ENCODE peak calls at places on chromosomes 2 and 18, in five cellular contexts. One of them, this sample, is unnamed.

GRCh38 chr2:236663671-236664101 is 94.1 kb downstream of the ACKR3 start:
- DNase-seq in HCT116: no peak
- DNase-seq in tibial nerve: peak; percentile 65
- DNase-seq in A549: no peak
- DNase-seq in esophagus muscularis mucosa: peak; percentile 90
- DNase-seq in this sample: peak; percentile 31

GRCh38 chr2:168583710-168584521 is 127.8 kb downstream of the CERS6 start:
- DNase-seq in HCT116: no peak
- DNase-seq in tibial nerve: peak; percentile 25
- DNase-seq in A549: no peak
- DNase-seq in esophagus muscularis mucosa: no peak
- DNase-seq in this sample: peak; percentile 16

GRCh38 chr2:207395535-207396251 is 134.1 kb upstream of the CREB1 start:
- DNase-seq in HCT116: peak; percentile 27
- DNase-seq in tibial nerve: no peak
- DNase-seq in A549: no peak
- DNase-seq in esophagus muscularis mucosa: no peak
- DNase-seq in this sample: no peak

GRCh38 chr18:3819933-3820332 is 370.0 kb downstream of the TGIF1 start:
- DNase-seq in HCT116: no peak
- DNase-seq in tibial nerve: no peak
- DNase-seq in A549: no peak
- DNase-seq in esophagus muscularis mucosa: no peak
- DNase-seq in this sample: no peak

GRCh38 chr2:215698566-215698965 is 262.7 kb upstream of the FN1 start:
- DNase-seq in HCT116: no peak
- DNase-seq in tibial nerve: no peak
- DNase-seq in A549: no peak
- DNase-seq in esophagus muscularis mucosa: no peak
- DNase-seq in this sample: no peak

GRCh38 chr2:216492951-216493685 is 5.5 kb upstream of the RPL37A start:
- DNase-seq in HCT116: no peak
- DNase-seq in tibial nerve: no peak
- DNase-seq in A549: no peak
- DNase-seq in esophagus muscularis mucosa: no peak
- DNase-seq in this sample: no peak

GRCh38 chr2:109128466-109129355 is at the start of gene SH3RF3:
- DNase-seq in HCT116: no peak
- DNase-seq in tibial nerve: peak; percentile 19
- DNase-seq in A549: peak; percentile 24
- DNase-seq in esophagus muscularis mucosa: no peak
- DNase-seq in this sample: peak; percentile 23

GRCh38 chr2:19747310-19748072 is 154.3 kb downstream of the TTC32 start:
- DNase-seq in HCT116: no peak
- DNase-seq in tibial nerve: no peak
- DNase-seq in A549: no peak
- DNase-seq in esophagus muscularis mucosa: no peak
- DNase-seq in this sample: no peak

GRCh38 chr2:210476194-210477128 is at the start of gene LANCL1:
- DNase-seq in HCT116: peak; percentile 80
- DNase-seq in tibial nerve: peak; percentile 90
- DNase-seq in A549: peak; percentile 91
- DNase-seq in esophagus muscularis mucosa: peak; percentile 97
- DNase-seq in this sample: peak; percentile 88

GRCh38 chr2:85886585-85886984 is 2.2 kb downstream of the ST3GAL5 start:
- DNase-seq in HCT116: no peak
- DNase-seq in tibial nerve: peak; percentile 48
- DNase-seq in A549: no peak
- DNase-seq in esophagus muscularis mucosa: no peak
- DNase-seq in this sample: peak; percentile 38

GRCh38 chr2:48365476-48365875 is 164.5 kb upstream of the STON1 start:
- DNase-seq in HCT116: no peak
- DNase-seq in tibial nerve: no peak
- DNase-seq in A549: no peak
- DNase-seq in esophagus muscularis mucosa: no peak
- DNase-seq in this sample: no peak

GRCh38 chr2:143514413-143514812 is 385.2 kb downstream of the ARHGAP15 start:
- DNase-seq in HCT116: no peak
- DNase-seq in tibial nerve: no peak
- DNase-seq in A549: no peak
- DNase-seq in esophagus muscularis mucosa: no peak
- DNase-seq in this sample: no peak

GRCh38 chr2:64677530-64677929 is 23.8 kb upstream of the SERTAD2 start:
- DNase-seq in HCT116: no peak
- DNase-seq in tibial nerve: no peak
- DNase-seq in A549: no peak
- DNase-seq in esophagus muscularis mucosa: no peak
- DNase-seq in this sample: no peak

GRCh38 chr2:64675860-64676259 is 22.1 kb upstream of the SERTAD2 start:
- DNase-seq in HCT116: no peak
- DNase-seq in tibial nerve: no peak
- DNase-seq in A549: peak; percentile 29
- DNase-seq in esophagus muscularis mucosa: no peak
- DNase-seq in this sample: peak; percentile 21

GRCh38 chr2:64681479-64681967 is 27.8 kb upstream of the SERTAD2 start:
- DNase-seq in HCT116: no peak
- DNase-seq in tibial nerve: no peak
- DNase-seq in A549: no peak
- DNase-seq in esophagus muscularis mucosa: no peak
- DNase-seq in this sample: no peak

GRCh38 chr2:64678771-64679615 is 25.3 kb upstream of the SERTAD2 start:
- DNase-seq in HCT116: no peak
- DNase-seq in tibial nerve: no peak
- DNase-seq in A549: no peak
- DNase-seq in esophagus muscularis mucosa: no peak
- DNase-seq in this sample: no peak

DNA sequence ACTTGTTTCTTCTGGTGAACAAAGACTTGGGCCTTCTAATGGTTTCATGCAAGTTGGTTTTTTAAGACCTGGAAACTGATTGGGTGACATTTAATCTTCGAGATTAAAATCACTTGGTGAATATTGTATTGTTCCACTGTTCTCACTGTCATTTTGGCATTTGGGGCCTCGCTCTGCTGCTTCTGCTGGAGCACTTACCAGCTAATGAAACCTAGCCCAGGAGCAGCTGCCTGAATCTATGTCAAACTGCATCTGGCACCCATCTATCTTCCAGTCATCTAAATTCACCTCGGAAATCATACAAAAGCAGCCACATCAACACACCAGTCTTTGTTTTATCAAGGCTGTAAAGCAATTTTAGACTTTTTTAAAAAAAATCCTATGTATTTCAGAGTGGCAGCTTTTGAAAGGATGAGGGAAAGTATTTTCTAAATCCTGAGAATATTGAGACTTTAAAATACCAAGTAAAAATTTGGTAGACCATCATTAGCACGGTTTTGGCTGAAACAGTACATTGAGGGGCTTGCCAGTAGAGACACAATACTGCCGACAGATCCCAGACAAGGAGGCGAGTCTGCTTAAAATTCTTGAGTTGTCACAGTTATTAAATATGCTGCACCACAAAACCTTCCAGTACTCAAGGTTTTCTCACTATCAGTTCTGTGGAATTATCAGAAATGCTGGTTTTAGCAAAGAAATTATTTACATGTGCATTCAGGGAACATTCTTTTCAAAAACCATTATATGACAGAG is 26.1 kb upstream of the SERTAD2 start:
- DNase-seq in HCT116: no peak
- DNase-seq in tibial nerve: no peak
- DNase-seq in A549: no peak
- DNase-seq in esophagus muscularis mucosa: no peak
- DNase-seq in this sample: no peak
- H3K4me3 ChIP-seq in HCT116: no peak overlapping the region
- H3K4me3 ChIP-seq in tibial nerve: no peak overlapping the region
- H3K4me3 ChIP-seq in A549: no peak overlapping the region
- H3K4me3 ChIP-seq in esophagus muscularis mucosa: no peak overlapping the region
- H3K4me3 ChIP-seq in this sample: no peak overlapping the region

DNA sequence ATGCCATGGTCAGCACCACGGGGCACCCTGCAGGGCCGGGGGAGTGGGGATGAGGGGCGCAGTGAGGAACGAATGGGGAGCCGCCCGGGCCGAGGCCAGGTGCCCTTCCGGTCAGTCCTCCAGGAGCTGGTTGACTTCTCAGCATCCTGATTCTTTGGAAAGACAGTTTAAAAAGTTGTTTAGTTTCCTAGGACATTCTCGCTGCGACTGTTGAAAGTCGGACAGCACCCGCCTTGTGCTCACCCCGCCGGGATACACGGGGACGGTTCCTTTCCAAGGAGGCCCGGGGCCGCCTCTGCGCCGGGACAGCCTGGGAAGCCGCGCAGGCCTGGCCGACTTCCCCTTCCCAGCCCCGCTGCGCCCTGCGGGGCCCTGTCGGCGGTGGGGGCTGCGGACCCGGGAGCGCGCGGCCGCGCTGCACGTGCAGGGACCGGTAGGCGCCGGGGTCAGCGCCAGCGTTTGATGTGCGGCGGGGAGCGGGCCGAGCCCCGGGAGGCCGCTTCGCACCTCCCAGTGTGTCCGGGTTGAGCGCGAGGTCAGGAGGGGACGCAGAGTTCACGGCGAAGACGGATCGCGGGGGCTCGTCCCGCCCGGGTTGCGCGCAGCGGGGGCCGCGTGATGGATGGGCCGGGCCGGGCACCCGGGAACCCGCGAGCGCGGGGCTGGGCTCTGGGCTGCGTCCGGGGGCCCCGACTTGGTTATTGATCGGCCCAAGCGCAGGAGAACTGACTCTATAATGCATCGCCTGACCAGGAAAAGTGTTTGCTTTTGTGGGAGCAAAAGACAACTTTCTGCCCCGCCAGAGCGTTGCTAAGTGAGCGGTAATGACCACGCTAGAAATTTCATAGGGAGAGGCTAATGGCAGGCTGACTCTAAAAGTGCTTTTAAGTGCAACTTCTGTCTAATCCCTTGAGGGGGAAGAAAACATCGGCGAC is 28.0 kb upstream of the SMIM21 start:
- DNase-seq in HCT116: no peak
- DNase-seq in tibial nerve: no peak
- DNase-seq in A549: no peak
- DNase-seq in esophagus muscularis mucosa: no peak
- DNase-seq in this sample: no peak
- H3K4me3 ChIP-seq in HCT116: no peak overlapping the region
- H3K4me3 ChIP-seq in tibial nerve: peak overlapping the region; percentile 38
- H3K4me3 ChIP-seq in A549: no peak overlapping the region
- H3K4me3 ChIP-seq in esophagus muscularis mucosa: peak overlapping the region; percentile 69
- H3K4me3 ChIP-seq in this sample: peak overlapping the region; percentile 48

GRCh38 chr18:70417847-70418246 is 129.0 kb downstream of the SOCS6 start:
- DNase-seq in HCT116: no peak
- DNase-seq in tibial nerve: no peak
- DNase-seq in A549: no peak
- DNase-seq in esophagus muscularis mucosa: no peak
- DNase-seq in this sample: no peak

GRCh38 chr18:70420151-70420898 is 131.5 kb downstream of the SOCS6 start:
- DNase-seq in HCT116: no peak
- DNase-seq in tibial nerve: no peak
- DNase-seq in A549: no peak
- DNase-seq in esophagus muscularis mucosa: no peak
- DNase-seq in this sample: no peak

GRCh38 chr18:70418551-70419311 is 129.9 kb downstream of the SOCS6 start:
- DNase-seq in HCT116: no peak
- DNase-seq in tibial nerve: no peak
- DNase-seq in A549: no peak
- DNase-seq in esophagus muscularis mucosa: no peak
- DNase-seq in this sample: no peak

GRCh38 chr18:70421471-70421870 is 132.6 kb downstream of the SOCS6 start:
- DNase-seq in HCT116: peak; percentile 28
- DNase-seq in tibial nerve: no peak
- DNase-seq in A549: no peak
- DNase-seq in esophagus muscularis mucosa: no peak
- DNase-seq in this sample: no peak

DNA sequence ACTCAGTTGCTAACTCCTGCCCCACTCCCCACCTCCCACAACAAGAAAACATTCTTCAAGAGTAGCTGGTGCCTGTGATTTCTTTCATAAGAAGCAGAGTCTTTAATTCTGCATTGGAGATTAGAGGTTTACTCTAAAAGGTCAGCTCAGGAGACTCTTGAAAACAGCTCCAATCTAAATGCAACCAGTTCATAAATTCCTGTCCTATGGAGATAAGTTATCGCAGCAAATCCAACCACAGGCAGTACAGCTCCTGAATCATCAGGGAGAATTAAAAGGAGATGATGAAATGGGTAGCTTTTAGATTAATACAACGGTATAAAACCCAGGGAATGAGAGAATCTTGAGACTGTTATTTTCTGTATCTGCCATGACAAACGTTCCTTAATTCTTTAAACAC is 130.7 kb downstream of the SOCS6 start:
- DNase-seq in HCT116: no peak
- DNase-seq in tibial nerve: no peak
- DNase-seq in A549: no peak
- DNase-seq in esophagus muscularis mucosa: no peak
- DNase-seq in this sample: no peak
- H3K4me3 ChIP-seq in HCT116: peak overlapping the region; percentile 1
- H3K4me3 ChIP-seq in tibial nerve: no peak overlapping the region
- H3K4me3 ChIP-seq in A549: no peak overlapping the region
- H3K4me3 ChIP-seq in esophagus muscularis mucosa: no peak overlapping the region
- H3K4me3 ChIP-seq in this sample: no peak overlapping the region

GRCh38 chr2:72913531-72914225 is 3.6 kb upstream of the EMX1 start:
- DNase-seq in HCT116: no peak
- DNase-seq in tibial nerve: no peak
- DNase-seq in A549: no peak
- DNase-seq in esophagus muscularis mucosa: no peak
- DNase-seq in this sample: peak; percentile 2

GRCh38 chr2:72916743-72917137 is 579 bp upstream of the EMX1 start:
- DNase-seq in HCT116: no peak
- DNase-seq in tibial nerve: no peak
- DNase-seq in A549: no peak
- DNase-seq in esophagus muscularis mucosa: no peak
- DNase-seq in this sample: no peak

GRCh38 chr2:72915907-72916742 is 1.2 kb upstream of the EMX1 start:
- DNase-seq in HCT116: no peak
- DNase-seq in tibial nerve: no peak
- DNase-seq in A549: peak; percentile 67
- DNase-seq in esophagus muscularis mucosa: no peak
- DNase-seq in this sample: no peak

GRCh38 chr2:72914226-72915075 is 2.9 kb upstream of the EMX1 start:
- DNase-seq in HCT116: no peak
- DNase-seq in tibial nerve: no peak
- DNase-seq in A549: no peak
- DNase-seq in esophagus muscularis mucosa: no peak
- DNase-seq in this sample: no peak

DNA sequence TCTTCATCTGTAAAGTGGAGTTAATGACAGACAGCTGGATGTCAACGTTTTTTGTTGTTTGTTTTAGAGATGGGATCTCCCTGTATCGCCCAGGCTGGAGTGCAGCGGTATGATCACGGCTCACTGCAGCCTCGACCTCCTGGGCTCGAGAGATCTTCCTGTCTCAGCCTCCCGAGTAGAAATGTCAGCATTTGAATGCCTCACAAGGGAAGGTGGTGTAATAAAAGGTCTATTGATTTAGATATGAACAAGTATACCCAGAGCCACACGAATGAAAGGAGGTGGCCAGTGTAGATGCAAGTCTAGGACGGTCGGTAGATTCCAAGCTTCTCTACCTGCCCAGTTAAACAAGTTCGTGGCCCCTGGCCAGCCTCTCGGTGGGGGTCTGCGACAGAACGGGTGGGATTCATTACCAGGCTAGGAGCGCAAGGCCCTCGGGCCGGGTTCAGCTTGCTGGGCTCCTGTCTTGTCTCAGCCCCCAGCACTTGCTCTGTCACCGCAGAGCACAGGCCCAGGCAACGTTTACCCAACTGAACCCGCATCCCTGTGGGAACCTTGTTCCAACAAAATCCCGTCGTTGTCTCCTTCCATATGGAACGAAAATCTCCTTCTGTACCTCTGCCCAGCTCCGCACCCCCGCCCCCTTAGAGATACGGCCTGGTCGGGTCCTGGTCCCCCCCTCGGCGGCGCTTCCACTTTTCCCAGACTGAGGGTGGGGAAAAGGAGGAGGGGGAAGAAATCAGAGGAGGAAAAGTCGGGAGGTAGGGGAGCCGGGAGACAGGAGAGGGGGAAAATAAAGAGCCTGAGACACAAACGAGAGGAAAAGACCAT is 2.0 kb upstream of the EMX1 start:
- DNase-seq in HCT116: no peak
- DNase-seq in tibial nerve: no peak
- DNase-seq in A549: no peak
- DNase-seq in esophagus muscularis mucosa: no peak
- DNase-seq in this sample: peak; percentile 8
- H3K4me3 ChIP-seq in HCT116: peak overlapping the region; percentile 53
- H3K4me3 ChIP-seq in tibial nerve: peak overlapping the region; percentile 39
- H3K4me3 ChIP-seq in A549: peak overlapping the region; percentile 48
- H3K4me3 ChIP-seq in esophagus muscularis mucosa: peak overlapping the region; percentile 57
- H3K4me3 ChIP-seq in this sample: peak overlapping the region; percentile 48

This sample was measured in gastrocnemius medialis.